ENCODE peak calls at places on chromosomes 16 and 17, in four cellular contexts. S is T-cell, Q is fibroblast of mammary gland, R is A549. Y is an unnamed sample.

GRCh38 chr17:13851889-13852288 is 217.4 kb upstream of the COX10 start:
- DNase-seq in S (no peak), Q (no peak), R (no peak), Y (peak)

GRCh38 chr16:12901204-12901596 is 198 bp upstream of the SHISA9 start:
- DNase-seq in S (no peak), Q (no peak), R (no peak), Y (peak)

GRCh38 chr16:291539-291938 is 8.6 kb downstream of the PDIA2 start:
- DNase-seq in S (no peak), Q (no peak), R (no peak), Y (no peak)

GRCh38 chr16:87319011-87319410 is 1.8 kb upstream of the C16orf95 start:
- DNase-seq in S (no peak), Q (no peak), R (no peak), Y (no peak)

GRCh38 chr16:9099131-9099625 is 7.7 kb downstream of the HAPSTR1 start:
- DNase-seq in S (no peak), Q (peak), R (no peak), Y (no peak)

GRCh38 chr16:30351586-30352419 is 3.3 kb downstream of the CD2BP2 start:
- DNase-seq in S (no peak), Q (peak), R (no peak), Y (peak)

GRCh38 chr17:68732301-68732749 is 131.2 kb upstream of the FAM20A start:
- DNase-seq in S (no peak), Q (no peak), R (no peak), Y (no peak)

GRCh38 chr16:68116256-68116853 is 31.2 kb downstream of the NFATC3 start:
- DNase-seq in S (no peak), Q (peak), R (peak), Y (peak)

GRCh38 chr17:45235071-45236001 is 13.7 kb downstream of the FMNL1 start:
- DNase-seq in S (peak), Q (peak), R (peak), Y (peak)

GRCh38 chr16:2897110-2897509 is 14.1 kb downstream of the FLYWCH2 start:
- DNase-seq in S (no peak), Q (peak), R (no peak), Y (no peak)

GRCh38 chr16:87101903-87102302 is 215.3 kb downstream of the C16orf95 start:
- DNase-seq in S (no peak), Q (peak), R (no peak), Y (no peak)

GRCh38 chr17:12536472-12536871 is 129.2 kb upstream of the MYOCD start:
- DNase-seq in S (no peak), Q (peak), R (no peak), Y (no peak)

GRCh38 chr17:1529863-1530262 is 13.5 kb upstream of the INPP5K start:
- DNase-seq in S (no peak), Q (no peak), R (no peak), Y (no peak)

GRCh38 chr17:49457564-49458535 is 37.2 kb upstream of the NGFR start:
- DNase-seq in S (no peak), Q (no peak), R (no peak), Y (no peak)

GRCh38 chr16:3007957-3008748 is 4.6 kb upstream of the CLDN9 start:
- DNase-seq in S (no peak), Q (no peak), R (no peak), Y (no peak)

GRCh38 chr16:27228621-27229501 is 25.5 kb downstream of the KDM8 start:
- DNase-seq in S (no peak), Q (no peak), R (no peak), Y (no peak)

GRCh38 chr17:15910791-15911190 is 34.1 kb upstream of the ADORA2B start:
- DNase-seq in S (no peak), Q (no peak), R (no peak), Y (no peak)

GRCh38 chr17:3695129-3695722 is 729 bp downstream of the P2RX5 start:
- DNase-seq in S (no peak), Q (no peak), R (no peak), Y (no peak)

GRCh38 chr17:39553326-39553945 is 54.3 kb downstream of the NEUROD2 start:
- DNase-seq in S (no peak), Q (peak), R (no peak), Y (no peak)

GRCh38 chr17:35730400-35731005 is 936 bp upstream of the RASL10B start:
- DNase-seq in S (no peak), Q (peak), R (no peak), Y (no peak)

GRCh38 chr17:44348234-44348987 is 3.3 kb downstream of the GRN start:
- DNase-seq in S (no peak), Q (peak), R (no peak), Y (no peak)

GRCh38 chr17:72985882-72986720 is 106.4 kb downstream of the SLC39A11 start:
- DNase-seq in S (peak), Q (peak), R (peak), Y (peak)

GRCh38 chr16:89623511-89624232 is 10.2 kb downstream of the DPEP1 start:
- DNase-seq in S (no peak), Q (peak), R (no peak), Y (no peak)

GRCh38 chr16:19153876-19154275 is 14.2 kb upstream of the SYT17 start:
- DNase-seq in S (no peak), Q (peak), R (peak), Y (no peak)

GRCh38 chr17:5291683-5292082 is 9.6 kb downstream of the RABEP1 start:
- DNase-seq in S (no peak), Q (no peak), R (no peak), Y (no peak)

GRCh38 chr17:81510798-81511549 is 1.6 kb downstream of the ACTG1 start:
- DNase-seq in S (no peak), Q (no peak), R (no peak), Y (no peak)

GRCh38 chr17:56540791-56541190 is 52.7 kb upstream of the NOG start:
- DNase-seq in S (no peak), Q (no peak), R (no peak), Y (no peak)

GRCh38 chr17:52049051-52049450 is 109.5 kb downstream of the CA10 start:
- DNase-seq in S (no peak), Q (no peak), R (no peak), Y (no peak)

GRCh38 chr16:11354407-11354732 is 9.1 kb downstream of the RMI2 start:
- DNase-seq in S (peak), Q (no peak), R (no peak), Y (no peak)

GRCh38 chr17:79188048-79188447 is 113.4 kb downstream of the ENGASE start:
- DNase-seq in S (no peak), Q (no peak), R (peak), Y (peak)